ENCODE peak calls at places on chromosomes 11 and 22, in five cellular contexts. H is HFFc6, U is IMR-90, Y is nucleus accumbens, E is mammary epithelial cell. G is an unnamed sample.

GRCh38 chr11:69151811-69152210 is 3.9 kb upstream of the SMIM38 start:
- DNase-seq in H (no peak), U (no peak), Y (no peak), E (no peak), G (no peak)

GRCh38 chr22:48567213-48567975 is 1260.3 kb downstream of the BRD1 start:
- DNase-seq in H (no peak), U (no peak), Y (no peak), E (no peak), G (no peak)

GRCh38 chr11:69144719-69145365 is 10.9 kb upstream of the SMIM38 start:
- DNase-seq in H (peak; percentile 60), U (peak; percentile 70), Y (no peak), E (no peak), G (no peak)

GRCh38 chr22:20552450-20552894 is 45.1 kb downstream of the MED15 start:
- DNase-seq in H (no peak), U (peak; percentile 42), Y (peak; percentile 40), E (no peak), G (no peak)

GRCh38 chr11:91790346-91790745 is 434.3 kb upstream of the FAT3 start:
- DNase-seq in H (no peak), U (no peak), Y (no peak), E (no peak), G (peak; percentile 30)

GRCh38 chr11:10379022-10379421 is 74.1 kb downstream of the ADM start:
- DNase-seq in H (peak; percentile 41), U (peak; percentile 50), Y (no peak), E (no peak), G (no peak)

GRCh38 chr11:117743121-117743815 is 53.7 kb downstream of the DSCAML1 start:
- DNase-seq in H (no peak), U (no peak), Y (no peak), E (no peak), G (no peak)

GRCh38 chr22:46473021-46473779 is 64.2 kb downstream of the CELSR1 start:
- DNase-seq in H (no peak), U (no peak), Y (no peak), E (no peak), G (no peak)

GRCh38 chr11:102592634-102593581 is 32.2 kb downstream of the MMP20 start:
- DNase-seq in H (no peak), U (peak; percentile 20), Y (no peak), E (peak; percentile 35), G (no peak)